ENCODE peak calls at places on chromosome 4, in seven cellular contexts. M is H9, I is mesendoderm, F is neuronal stem cell, C is IMR-90, D is mesenchymal stem cell, G is trophoblast cell. T is an unnamed sample.
A peak's percentile ranks its signal among the peaks of the same experiment; 100 is the strongest.

GRCh38 chr4:107541511-107541910 is 178.5 kb downstream of the PAPSS1 start:
- DNase-seq in M (no peak), I (no peak), F (no peak), C (no peak), D (no peak), G (no peak), T (no peak)

GRCh38 chr4:6362896-6363295 is 93.2 kb downstream of the WFS1 start:
- DNase-seq in M (peak; percentile 73), I (peak; percentile 76), F (peak; percentile 72), C (peak; percentile 27), D (peak; percentile 15), G (peak; percentile 48), T (peak; percentile 87)

GRCh38 chr4:136643416-136643815 is 888.9 kb downstream of the PCDH18 start:
- DNase-seq in M (no peak), I (no peak), F (no peak), C (no peak), D (no peak), G (no peak), T (no peak)

GRCh38 chr4:152448806-152449205 is 87.1 kb downstream of the FBXW7 start:
- DNase-seq in M (no peak), I (no peak), F (no peak), C (no peak), D (no peak), G (no peak), T (no peak)

GRCh38 chr4:109301691-109302365 is 630 bp downstream of the COL25A1 start:
- DNase-seq in M (peak; percentile 46), I (peak; percentile 17), F (no peak), C (no peak), D (peak; percentile 22), G (no peak), T (peak; percentile 55)

GRCh38 chr4:111475001-111475400 is 670.3 kb upstream of the FAM241A start:
- DNase-seq in M (peak; percentile 66), I (peak; percentile 81), F (peak; percentile 38), C (peak; percentile 39), D (peak; percentile 45), G (peak; percentile 23), T (peak; percentile 38)

GRCh38 chr4:78661923-78662521 is 110.5 kb downstream of the ANXA3 start:
- DNase-seq in M (no peak), I (no peak), F (no peak), C (peak; percentile 33), D (peak; percentile 77), G (no peak), T (no peak)

GRCh38 chr4:174764105-174764729 is 64.8 kb downstream of the GLRA3 start:
- DNase-seq in M (no peak), I (peak; percentile 60), F (peak; percentile 18), C (peak; percentile 40), D (peak; percentile 56), G (no peak), T (no peak)

GRCh38 chr4:87235020-87235671 is 14.7 kb upstream of the KLHL8 start:
- DNase-seq in M (no peak), I (no peak), F (no peak), C (peak; percentile 62), D (peak; percentile 37), G (no peak), T (no peak)

GRCh38 chr4:94571720-94572119 is 120.0 kb downstream of the PDLIM5 start:
- DNase-seq in M (no peak), I (no peak), F (no peak), C (no peak), D (no peak), G (no peak), T (no peak)

GRCh38 chr4:127870688-127871087 is 10.0 kb upstream of the PLK4 start:
- DNase-seq in M (no peak), I (peak; percentile 42), F (no peak), C (peak; percentile 89), D (peak; percentile 89), G (no peak), T (no peak)

GRCh38 chr4:145937021-145937861 is 1.4 kb downstream of the ZNF827 start:
- DNase-seq in M (peak; percentile 56), I (peak; percentile 83), F (peak; percentile 33), C (peak; percentile 57), D (peak; percentile 77), G (peak; percentile 24), T (peak; percentile 74)

GRCh38 chr4:151035321-151035720 is 20.2 kb upstream of the LRBA start:
- DNase-seq in M (no peak), I (no peak), F (no peak), C (no peak), D (no peak), G (peak; percentile 24), T (no peak)

GRCh38 chr4:184028571-184028996 is 123.5 kb downstream of the STOX2 start:
- DNase-seq in M (no peak), I (no peak), F (no peak), C (no peak), D (no peak), G (no peak), T (no peak)

GRCh38 chr4:55411621-55412020 is 15.9 kb downstream of the TMEM165 start:
- DNase-seq in M (no peak), I (no peak), F (no peak), C (peak; percentile 37), D (no peak), G (peak; percentile 68), T (no peak)

GRCh38 chr4:15766821-15767220 is 11.3 kb upstream of the CD38 start:
- DNase-seq in M (no peak), I (no peak), F (no peak), C (no peak), D (no peak), G (no peak), T (no peak)

GRCh38 chr4:111602848-111603247 is 542.4 kb upstream of the FAM241A start:
- DNase-seq in M (no peak), I (no peak), F (no peak), C (peak; percentile 28), D (peak; percentile 1), G (no peak), T (no peak)

GRCh38 chr4:151610229-151610628 is 150.6 kb downstream of the GATB start:
- DNase-seq in M (no peak), I (no peak), F (no peak), C (no peak), D (no peak), G (no peak), T (no peak)

GRCh38 chr4:73929285-73929684 is 52.5 kb downstream of the PF4 start:
- DNase-seq in M (no peak), I (no peak), F (no peak), C (no peak), D (no peak), G (no peak), T (no peak)

GRCh38 chr4:110091426-110091825 is 107.0 kb downstream of the ELOVL6 start:
- DNase-seq in M (no peak), I (no peak), F (no peak), C (peak; percentile 88), D (peak; percentile 34), G (no peak), T (no peak)

GRCh38 chr4:17762705-17763104 is 18.7 kb downstream of the FAM184B start:
- DNase-seq in M (no peak), I (peak; percentile 36), F (no peak), C (peak; percentile 58), D (peak; percentile 5), G (no peak), T (no peak)

GRCh38 chr4:129092636-129093172 is 635 bp downstream of the SCLT1 start:
- DNase-seq in M (no peak), I (no peak), F (no peak), C (peak; percentile 28), D (peak; percentile 52), G (no peak), T (no peak)

GRCh38 chr4:140666889-140667614 is 89.1 kb downstream of the TBC1D9 start:
- DNase-seq in M (no peak), I (no peak), F (no peak), C (no peak), D (peak; percentile 87), G (no peak), T (no peak)

GRCh38 chr4:90121961-90122748 is 5.0 kb upstream of the CCSER1 start:
- DNase-seq in M (no peak), I (no peak), F (no peak), C (peak; percentile 3), D (no peak), G (peak; percentile 77), T (no peak)

GRCh38 chr4:165723051-165723805 is 149.8 kb upstream of the TLL1 start:
- DNase-seq in M (no peak), I (no peak), F (no peak), C (no peak), D (no peak), G (no peak), T (no peak)

GRCh38 chr4:123121241-123121907 is 199.0 kb upstream of the NUDT6 start:
- DNase-seq in M (no peak), I (no peak), F (no peak), C (peak; percentile 73), D (peak; percentile 61), G (no peak), T (no peak)
- H3K4ac ChIP-seq in M (no peak overlapping the region), I (no peak overlapping the region), F (no peak overlapping the region), C (peak overlapping the region; percentile 1), D (no peak overlapping the region), G (no peak overlapping the region), T (no peak overlapping the region)

DNA sequence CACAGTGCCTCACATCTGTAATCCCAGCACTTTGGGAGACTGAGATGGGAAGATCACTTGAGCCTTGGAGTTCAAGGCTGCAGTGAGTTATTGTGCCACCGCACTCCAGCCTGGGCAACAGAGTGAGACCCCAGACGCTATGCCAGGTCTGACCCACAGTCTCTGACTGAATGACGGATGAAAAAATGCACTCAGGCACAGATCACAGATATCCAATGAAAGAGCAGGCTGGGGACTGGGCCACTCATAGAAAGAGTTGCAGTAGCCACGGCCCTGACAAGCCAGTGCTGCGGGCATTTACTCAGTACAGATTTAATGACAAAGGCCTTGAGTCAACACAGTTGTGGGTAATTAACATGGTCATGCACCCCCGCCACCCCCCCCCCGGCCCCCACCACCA is 22.7 kb downstream of the NUDT6 start:
- DNase-seq in M (peak; percentile 71), I (no peak), F (no peak), C (no peak), D (no peak), G (no peak), T (no peak)
- H3K4ac ChIP-seq in M (no peak overlapping the region), I (no peak overlapping the region), F (no peak overlapping the region), C (peak overlapping the region; percentile 90), D (no peak overlapping the region), G (no peak overlapping the region), T (no peak overlapping the region)

GRCh38 chr4:147620315-147620714 is 3.1 kb downstream of the TMEM184C start:
- DNase-seq in M (no peak), I (no peak), F (no peak), C (no peak), D (no peak), G (no peak), T (no peak)
- H3K4ac ChIP-seq in M (no peak overlapping the region), I (no peak overlapping the region), F (no peak overlapping the region), C (no peak overlapping the region), D (no peak overlapping the region), G (no peak overlapping the region), T (no peak overlapping the region)

DNA sequence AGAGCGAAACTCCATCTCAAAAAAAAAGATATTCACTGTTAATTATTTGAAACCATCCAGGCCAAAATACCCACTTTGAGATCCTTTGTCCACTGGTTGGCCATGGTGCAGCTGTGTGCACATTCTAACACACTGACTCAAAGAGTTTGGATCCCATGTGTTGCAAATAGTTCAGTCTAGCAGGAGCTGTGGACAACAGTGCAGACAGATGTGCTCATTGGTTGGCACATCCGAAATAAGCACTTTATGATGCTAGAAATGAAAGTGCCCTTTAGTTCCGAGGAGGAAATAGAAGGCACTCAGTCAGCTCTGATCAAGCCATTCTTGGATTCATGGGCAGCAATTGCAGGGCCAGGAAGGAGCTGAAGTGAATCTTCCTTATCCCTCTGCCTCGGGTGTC is 63.0 kb upstream of the TMEM150C start:
- DNase-seq in M (no peak), I (no peak), F (no peak), C (no peak), D (no peak), G (no peak), T (no peak)
- H3K4ac ChIP-seq in M (no peak overlapping the region), I (no peak overlapping the region), F (no peak overlapping the region), C (no peak overlapping the region), D (no peak overlapping the region), G (no peak overlapping the region), T (no peak overlapping the region)

T was measured in H1.